ENCODE peak calls at places on chromosomes 4 and X, in seven cellular contexts. One of them, this sample, is unnamed.

GRCh38 chr4:38123555-38123954 is 163.4 kb downstream of the PTTG2 start:
- DNase-seq in mesendoderm: no peak
- DNase-seq in H9: no peak
- DNase-seq in IMR-90: no peak
- DNase-seq in neuronal stem cell: no peak
- DNase-seq in H1: no peak
- DNase-seq in trophoblast cell: no peak
- DNase-seq in this sample: no peak

GRCh38 chr4:54784188-54784671 is 126.5 kb downstream of the KIT start:
- DNase-seq in mesendoderm: no peak
- DNase-seq in H9: no peak
- DNase-seq in IMR-90: peak
- DNase-seq in neuronal stem cell: no peak
- DNase-seq in H1: no peak
- DNase-seq in trophoblast cell: peak
- DNase-seq in this sample: peak

GRCh38 chr4:121016630-121017029 is 55.7 kb downstream of the NDNF start:
- DNase-seq in mesendoderm: no peak
- DNase-seq in H9: no peak
- DNase-seq in IMR-90: no peak
- DNase-seq in neuronal stem cell: no peak
- DNase-seq in H1: no peak
- DNase-seq in trophoblast cell: no peak
- DNase-seq in this sample: no peak

GRCh38 chrX:18894156-18894555 is 89.8 kb downstream of the PHKA2 start:
- DNase-seq in mesendoderm: no peak
- DNase-seq in H9: peak
- DNase-seq in IMR-90: no peak
- DNase-seq in neuronal stem cell: no peak
- DNase-seq in H1: no peak
- DNase-seq in trophoblast cell: no peak
- DNase-seq in this sample: no peak

GRCh38 chrX:101708180-101708579 is 48.5 kb upstream of the ARMCX2 start:
- DNase-seq in mesendoderm: no peak
- DNase-seq in H9: no peak
- DNase-seq in IMR-90: peak
- DNase-seq in neuronal stem cell: no peak
- DNase-seq in H1: no peak
- DNase-seq in trophoblast cell: peak
- DNase-seq in this sample: no peak

GRCh38 chrX:101385795-101386541 is at the start of gene BTK:
- DNase-seq in mesendoderm: peak
- DNase-seq in H9: no peak
- DNase-seq in IMR-90: no peak
- DNase-seq in neuronal stem cell: no peak
- DNase-seq in H1: no peak
- DNase-seq in trophoblast cell: no peak
- DNase-seq in this sample: no peak

GRCh38 chr4:37968747-37969146 is 8.5 kb downstream of the PTTG2 start:
- DNase-seq in mesendoderm: no peak
- DNase-seq in H9: no peak
- DNase-seq in IMR-90: no peak
- DNase-seq in neuronal stem cell: no peak
- DNase-seq in H1: no peak
- DNase-seq in trophoblast cell: no peak
- DNase-seq in this sample: no peak

GRCh38 chrX:120813982-120814381 is 61.7 kb downstream of the CT47B1 start:
- DNase-seq in mesendoderm: peak
- DNase-seq in H9: peak
- DNase-seq in IMR-90: no peak
- DNase-seq in neuronal stem cell: no peak
- DNase-seq in H1: peak
- DNase-seq in trophoblast cell: no peak
- DNase-seq in this sample: no peak

GRCh38 chr4:165207016-165207430 is 338 bp upstream of the KLHL2 start:
- DNase-seq in mesendoderm: peak
- DNase-seq in H9: peak
- DNase-seq in IMR-90: peak
- DNase-seq in neuronal stem cell: peak
- DNase-seq in H1: no peak
- DNase-seq in trophoblast cell: no peak
- DNase-seq in this sample: no peak

GRCh38 chrX:129823115-129823514 is 20.6 kb downstream of the ZDHHC9 start:
- DNase-seq in mesendoderm: peak
- DNase-seq in H9: no peak
- DNase-seq in IMR-90: peak
- DNase-seq in neuronal stem cell: no peak
- DNase-seq in H1: no peak
- DNase-seq in trophoblast cell: peak
- DNase-seq in this sample: peak

GRCh38 chr4:83118869-83119268 is 4.3 kb upstream of the PLAC8 start:
- DNase-seq in mesendoderm: no peak
- DNase-seq in H9: no peak
- DNase-seq in IMR-90: no peak
- DNase-seq in neuronal stem cell: no peak
- DNase-seq in H1: no peak
- DNase-seq in trophoblast cell: no peak
- DNase-seq in this sample: no peak

GRCh38 chr4:161577604-161578301 is 586.0 kb downstream of the FSTL5 start:
- DNase-seq in mesendoderm: peak
- DNase-seq in H9: no peak
- DNase-seq in IMR-90: peak
- DNase-seq in neuronal stem cell: no peak
- DNase-seq in H1: no peak
- DNase-seq in trophoblast cell: peak
- DNase-seq in this sample: peak

GRCh38 chr4:146654976-146655761 is 16.5 kb downstream of the POU4F2 start:
- DNase-seq in mesendoderm: peak
- DNase-seq in H9: peak
- DNase-seq in IMR-90: peak
- DNase-seq in neuronal stem cell: peak
- DNase-seq in H1: no peak
- DNase-seq in trophoblast cell: peak
- DNase-seq in this sample: peak

GRCh38 chr4:106985830-106986229 is 50.3 kb downstream of the DKK2 start:
- DNase-seq in mesendoderm: no peak
- DNase-seq in H9: no peak
- DNase-seq in IMR-90: no peak
- DNase-seq in neuronal stem cell: no peak
- DNase-seq in H1: no peak
- DNase-seq in trophoblast cell: no peak
- DNase-seq in this sample: no peak

GRCh38 chr4:62709618-62710252 is 1509.6 kb downstream of the ADGRL3 start:
- DNase-seq in mesendoderm: peak
- DNase-seq in H9: no peak
- DNase-seq in IMR-90: peak
- DNase-seq in neuronal stem cell: peak
- DNase-seq in H1: no peak
- DNase-seq in trophoblast cell: peak
- DNase-seq in this sample: peak

GRCh38 chr4:140448830-140449229 is 21.4 kb upstream of the CLGN start:
- DNase-seq in mesendoderm: no peak
- DNase-seq in H9: no peak
- DNase-seq in IMR-90: no peak
- DNase-seq in neuronal stem cell: no peak
- DNase-seq in H1: no peak
- DNase-seq in trophoblast cell: no peak
- DNase-seq in this sample: no peak

GRCh38 chr4:61533140-61533539 is 333.0 kb downstream of the ADGRL3 start:
- DNase-seq in mesendoderm: no peak
- DNase-seq in H9: no peak
- DNase-seq in IMR-90: peak
- DNase-seq in neuronal stem cell: no peak
- DNase-seq in H1: no peak
- DNase-seq in trophoblast cell: peak
- DNase-seq in this sample: no peak

GRCh38 chr4:153450545-153450917 is 15.6 kb upstream of the TMEM131L start:
- DNase-seq in mesendoderm: no peak
- DNase-seq in H9: no peak
- DNase-seq in IMR-90: no peak
- DNase-seq in neuronal stem cell: no peak
- DNase-seq in H1: no peak
- DNase-seq in trophoblast cell: no peak
- DNase-seq in this sample: no peak

DNA sequence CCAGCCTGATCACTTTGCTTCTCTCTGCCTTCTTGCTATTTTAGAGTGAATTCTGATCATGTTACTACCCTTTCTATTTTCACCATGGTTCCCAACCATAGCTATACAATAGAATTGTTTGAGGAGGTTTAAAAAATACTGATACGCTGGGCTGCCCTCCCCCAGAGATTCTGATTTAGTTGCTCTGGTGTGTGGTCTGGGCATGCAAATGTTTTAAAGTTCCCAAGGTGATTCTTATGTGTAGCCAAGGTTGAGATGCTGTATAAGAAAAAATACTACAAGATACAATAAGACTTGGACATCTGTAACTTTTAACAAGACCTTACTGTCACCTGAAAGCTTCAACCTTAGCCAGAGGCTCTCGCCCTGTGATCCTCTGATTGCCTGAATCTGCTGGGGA is 22.2 kb upstream of the INTS6L start:
- DNase-seq in mesendoderm: no peak
- DNase-seq in H9: no peak
- DNase-seq in IMR-90: no peak
- DNase-seq in neuronal stem cell: no peak
- DNase-seq in H1: no peak
- DNase-seq in trophoblast cell: no peak
- DNase-seq in this sample: no peak
- H3K4me2 ChIP-seq in mesendoderm: no peak
- H3K4me2 ChIP-seq in H9: no peak
- H3K4me2 ChIP-seq in IMR-90: no peak
- H3K4me2 ChIP-seq in neuronal stem cell: no peak
- H3K4me2 ChIP-seq in H1: no peak
- H3K4me2 ChIP-seq in trophoblast cell: no peak
- H3K4me2 ChIP-seq in this sample: no peak

GRCh38 chrX:154481195-154481594 is 2.1 kb upstream of the LAGE3 start:
- DNase-seq in mesendoderm: no peak
- DNase-seq in H9: no peak
- DNase-seq in IMR-90: no peak
- DNase-seq in neuronal stem cell: no peak
- DNase-seq in H1: no peak
- DNase-seq in trophoblast cell: no peak
- DNase-seq in this sample: no peak
- H2BK5ac ChIP-seq in mesendoderm: no peak
- H2BK5ac ChIP-seq in H9: no peak
- H2BK5ac ChIP-seq in IMR-90: no peak
- H2BK5ac ChIP-seq in neuronal stem cell: no peak
- H2BK5ac ChIP-seq in H1: no peak
- H2BK5ac ChIP-seq in trophoblast cell: no peak
- H2BK5ac ChIP-seq in this sample: no peak

GRCh38 chr4:157443537-157443936 is 223.0 kb downstream of the GRIA2 start:
- DNase-seq in mesendoderm: no peak
- DNase-seq in H9: no peak
- DNase-seq in IMR-90: no peak
- DNase-seq in neuronal stem cell: no peak
- DNase-seq in H1: no peak
- DNase-seq in trophoblast cell: no peak
- DNase-seq in this sample: no peak
- H3K4me2 ChIP-seq in mesendoderm: no peak
- H3K4me2 ChIP-seq in H9: no peak
- H3K4me2 ChIP-seq in IMR-90: no peak
- H3K4me2 ChIP-seq in neuronal stem cell: no peak
- H3K4me2 ChIP-seq in H1: no peak
- H3K4me2 ChIP-seq in trophoblast cell: no peak
- H3K4me2 ChIP-seq in this sample: no peak

GRCh38 chr4:168411318-168412150 is 68.8 kb downstream of the DDX60L start:
- DNase-seq in mesendoderm: peak
- DNase-seq in H9: no peak
- DNase-seq in IMR-90: peak
- DNase-seq in neuronal stem cell: no peak
- DNase-seq in H1: no peak
- DNase-seq in trophoblast cell: no peak
- DNase-seq in this sample: peak

GRCh38 chr4:168409089-168409801 is 71.0 kb downstream of the DDX60L start:
- DNase-seq in mesendoderm: no peak
- DNase-seq in H9: no peak
- DNase-seq in IMR-90: peak
- DNase-seq in neuronal stem cell: no peak
- DNase-seq in H1: no peak
- DNase-seq in trophoblast cell: no peak
- DNase-seq in this sample: peak

GRCh38 chr4:168410681-168411080 is 69.6 kb downstream of the DDX60L start:
- DNase-seq in mesendoderm: no peak
- DNase-seq in H9: no peak
- DNase-seq in IMR-90: no peak
- DNase-seq in neuronal stem cell: no peak
- DNase-seq in H1: no peak
- DNase-seq in trophoblast cell: no peak
- DNase-seq in this sample: no peak

GRCh38 chr4:168408620-168409019 is 71.7 kb downstream of the DDX60L start:
- DNase-seq in mesendoderm: no peak
- DNase-seq in H9: no peak
- DNase-seq in IMR-90: peak
- DNase-seq in neuronal stem cell: no peak
- DNase-seq in H1: no peak
- DNase-seq in trophoblast cell: no peak
- DNase-seq in this sample: peak
- H2BK5ac ChIP-seq in mesendoderm: no peak
- H2BK5ac ChIP-seq in H9: no peak
- H2BK5ac ChIP-seq in IMR-90: peak
- H2BK5ac ChIP-seq in neuronal stem cell: no peak
- H2BK5ac ChIP-seq in H1: no peak
- H2BK5ac ChIP-seq in trophoblast cell: no peak
- H2BK5ac ChIP-seq in this sample: no peak

DNA sequence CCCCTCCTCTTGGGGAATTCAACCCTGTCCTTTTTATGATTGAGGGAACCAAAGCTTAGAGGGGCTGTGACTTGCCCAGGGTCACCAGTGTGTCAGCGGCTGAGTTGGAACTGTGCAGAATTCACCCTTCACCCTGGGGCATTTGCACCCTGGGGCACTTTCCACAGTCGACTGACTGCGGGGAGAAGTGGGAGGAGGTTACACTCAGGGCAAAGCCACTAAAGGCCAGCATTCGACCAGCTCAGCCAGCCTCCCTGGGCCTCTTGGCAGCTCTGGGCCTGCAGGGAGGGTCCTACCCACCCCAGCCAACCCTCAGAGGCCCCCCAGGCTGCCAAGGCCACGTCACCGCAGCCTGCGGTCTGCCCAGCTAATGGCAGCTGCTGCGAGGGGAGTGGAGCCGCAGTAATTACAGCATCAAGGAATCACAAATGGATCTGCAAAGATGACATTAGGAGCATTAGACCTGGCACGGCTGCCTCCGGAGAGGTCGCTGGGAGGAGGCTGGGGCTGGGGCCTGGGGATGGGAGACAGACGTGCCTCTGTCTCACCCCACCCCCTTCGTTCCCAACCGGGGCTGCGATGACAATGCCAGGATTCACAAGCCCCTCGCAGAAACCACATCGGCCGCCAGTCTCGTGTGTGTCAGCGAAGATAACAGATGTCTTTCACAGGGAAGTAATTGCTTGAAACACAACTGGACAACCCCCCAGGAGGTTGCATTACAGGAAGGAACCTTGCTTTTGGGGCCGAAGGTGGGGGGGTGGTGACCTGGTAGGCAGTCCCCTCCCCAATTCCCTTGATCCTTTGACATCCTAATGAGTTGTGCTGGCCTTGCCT is 367.7 kb downstream of the BCOR start:
- DNase-seq in mesendoderm: no peak
- DNase-seq in H9: peak
- DNase-seq in IMR-90: no peak
- DNase-seq in neuronal stem cell: peak
- DNase-seq in H1: no peak
- DNase-seq in trophoblast cell: peak
- DNase-seq in this sample: peak
- H3K4me2 ChIP-seq in mesendoderm: no peak
- H3K4me2 ChIP-seq in H9: no peak
- H3K4me2 ChIP-seq in IMR-90: no peak
- H3K4me2 ChIP-seq in neuronal stem cell: peak
- H3K4me2 ChIP-seq in H1: peak
- H3K4me2 ChIP-seq in trophoblast cell: peak
- H3K4me2 ChIP-seq in this sample: no peak

GRCh38 chr4:177008071-177008835 is 215.5 kb upstream of the VEGFC start:
- DNase-seq in mesendoderm: no peak
- DNase-seq in H9: no peak
- DNase-seq in IMR-90: peak
- DNase-seq in neuronal stem cell: no peak
- DNase-seq in H1: no peak
- DNase-seq in trophoblast cell: no peak
- DNase-seq in this sample: peak
- H2BK5ac ChIP-seq in mesendoderm: no peak
- H2BK5ac ChIP-seq in H9: no peak
- H2BK5ac ChIP-seq in IMR-90: peak
- H2BK5ac ChIP-seq in neuronal stem cell: no peak
- H2BK5ac ChIP-seq in H1: no peak
- H2BK5ac ChIP-seq in trophoblast cell: no peak
- H2BK5ac ChIP-seq in this sample: no peak